ENCODE peak calls at places on chromosome 5, in nine cellular contexts. I is kidney epithelial cell, C is cardiac fibroblast, M is GM23338, R is vagina, W is lower leg skin, P is OCI-LY7, L is fibroblast of the aortic adventitia, G is right atrium auricular region. X is an unnamed sample.

GRCh38 chr5:61563401-61563800 is 231.3 kb downstream of the ZSWIM6 start:
- DNase-seq in I (no peak), C (no peak), M (no peak), R (no peak), W (no peak), P (no peak), L (peak), G (no peak), X (peak)

GRCh38 chr5:102627311-102627710 is 127.8 kb upstream of the PAM start:
- DNase-seq in I (peak), C (peak), M (no peak), R (no peak), W (no peak), P (no peak), L (peak), G (no peak), X (peak)

GRCh38 chr5:172941067-172941516 is 18.1 kb upstream of the RPL26L1 start:
- DNase-seq in I (no peak), C (peak), M (no peak), R (no peak), W (no peak), P (no peak), L (peak), G (no peak), X (no peak)

GRCh38 chr5:151570058-151570457 is 21.1 kb downstream of the FAT2 start:
- DNase-seq in I (peak), C (no peak), M (no peak), R (no peak), W (no peak), P (no peak), L (no peak), G (no peak), X (no peak)

GRCh38 chr5:98492258-98492657 is 281.2 kb upstream of the RGMB start:
- DNase-seq in I (no peak), C (peak), M (no peak), R (no peak), W (no peak), P (no peak), L (no peak), G (no peak), X (no peak)

GRCh38 chr5:118557103-118557805 is 431.1 kb downstream of the DTWD2 start:
- DNase-seq in I (no peak), C (no peak), M (no peak), R (no peak), W (no peak), P (no peak), L (no peak), G (no peak), X (peak)

GRCh38 chr5:133456933-133457402 is 155.4 kb downstream of the FSTL4 start:
- DNase-seq in I (no peak), C (no peak), M (no peak), R (no peak), W (peak), P (no peak), L (no peak), G (no peak), X (peak)

GRCh38 chr5:1387059-1387755 is 42.3 kb upstream of the CLPTM1L start:
- DNase-seq in I (no peak), C (no peak), M (no peak), R (no peak), W (no peak), P (no peak), L (no peak), G (no peak), X (no peak)

GRCh38 chr5:64838376-64838775 is 69.6 kb downstream of the CWC27 start:
- DNase-seq in I (no peak), C (peak), M (no peak), R (no peak), W (no peak), P (no peak), L (no peak), G (no peak), X (peak)

GRCh38 chr5:123515904-123516303 is 3.9 kb downstream of the CSNK1G3 start:
- DNase-seq in I (no peak), C (no peak), M (no peak), R (no peak), W (no peak), P (no peak), L (no peak), G (no peak), X (no peak)

GRCh38 chr5:16856531-16856930 is 79.6 kb downstream of the MYO10 start:
- DNase-seq in I (peak), C (peak), M (no peak), R (no peak), W (no peak), P (no peak), L (no peak), G (no peak), X (peak)

DNA sequence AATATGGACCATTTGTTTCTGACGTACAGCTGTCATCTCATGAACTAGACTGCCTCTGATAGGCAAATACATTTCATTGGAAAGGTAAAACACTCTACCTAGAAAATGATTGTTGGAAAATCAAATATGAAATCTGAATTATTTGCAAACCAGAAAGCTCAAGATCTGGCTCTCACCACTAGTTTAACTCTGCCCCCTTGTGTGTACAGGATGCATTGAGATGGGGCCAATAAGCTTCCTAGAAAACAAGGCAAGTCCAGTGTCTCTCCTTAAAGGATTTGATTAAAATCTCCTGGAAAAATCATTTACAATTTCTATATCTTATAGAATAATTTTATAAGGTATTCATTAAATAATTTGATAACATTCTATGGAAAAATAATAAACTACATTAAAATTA is 311.9 kb upstream of the ANKH start:
- DNase-seq in I (no peak), C (peak), M (peak), R (no peak), W (no peak), P (no peak), L (peak), G (no peak), X (peak)
- TF ChIP-seq CTCF in I (peak), C (peak), M (peak), R (no peak), W (no peak), P (no peak), L (peak), G (peak), X (peak)

GRCh38 chr5:40799248-40799647 is 1.1 kb upstream of the PRKAA1 start:
- DNase-seq in I (no peak), C (peak), M (no peak), R (no peak), W (no peak), P (no peak), L (peak), G (no peak), X (no peak)
- H3K4me3 ChIP-seq in I (peak), C (peak), M (peak), R (peak), W (no peak), P (peak), L (peak), G (no peak), X (peak)

GRCh38 chr5:132138260-132138659 is 64.7 kb downstream of the CSF2 start:
- DNase-seq in I (no peak), C (peak), M (no peak), R (no peak), W (no peak), P (no peak), L (peak), G (no peak), X (peak)

GRCh38 chr5:132132138-132132537 is 58.5 kb downstream of the CSF2 start:
- DNase-seq in I (no peak), C (peak), M (no peak), R (no peak), W (no peak), P (no peak), L (no peak), G (no peak), X (peak)

GRCh38 chr5:132130918-132131715 is 57.5 kb downstream of the CSF2 start:
- DNase-seq in I (no peak), C (no peak), M (no peak), R (no peak), W (no peak), P (no peak), L (no peak), G (no peak), X (no peak)

GRCh38 chr5:132136906-132137305 is 63.3 kb downstream of the CSF2 start:
- DNase-seq in I (no peak), C (peak), M (no peak), R (no peak), W (no peak), P (no peak), L (peak), G (no peak), X (peak)

GRCh38 chr5:132134384-132134783 is 60.8 kb downstream of the CSF2 start:
- DNase-seq in I (no peak), C (peak), M (peak), R (no peak), W (no peak), P (no peak), L (peak), G (no peak), X (peak)
- TF ChIP-seq CTCF in I (peak), C (peak), M (peak), R (no peak), W (no peak), P (peak), L (peak), G (no peak), X (peak)

GRCh38 chr5:135042595-135042994 is 8.6 kb upstream of the PITX1 start:
- DNase-seq in I (no peak), C (no peak), M (peak), R (no peak), W (no peak), P (no peak), L (no peak), G (no peak), X (no peak)

GRCh38 chr5:135046661-135047346 is 12.8 kb upstream of the PITX1 start:
- DNase-seq in I (no peak), C (no peak), M (no peak), R (no peak), W (no peak), P (no peak), L (no peak), G (no peak), X (no peak)

GRCh38 chr5:135047347-135047695 is 13.3 kb upstream of the PITX1 start:
- DNase-seq in I (no peak), C (no peak), M (no peak), R (no peak), W (no peak), P (no peak), L (no peak), G (no peak), X (no peak)

GRCh38 chr5:135048286-135048685 is 14.3 kb upstream of the PITX1 start:
- DNase-seq in I (no peak), C (no peak), M (peak), R (no peak), W (no peak), P (no peak), L (no peak), G (no peak), X (no peak)

DNA sequence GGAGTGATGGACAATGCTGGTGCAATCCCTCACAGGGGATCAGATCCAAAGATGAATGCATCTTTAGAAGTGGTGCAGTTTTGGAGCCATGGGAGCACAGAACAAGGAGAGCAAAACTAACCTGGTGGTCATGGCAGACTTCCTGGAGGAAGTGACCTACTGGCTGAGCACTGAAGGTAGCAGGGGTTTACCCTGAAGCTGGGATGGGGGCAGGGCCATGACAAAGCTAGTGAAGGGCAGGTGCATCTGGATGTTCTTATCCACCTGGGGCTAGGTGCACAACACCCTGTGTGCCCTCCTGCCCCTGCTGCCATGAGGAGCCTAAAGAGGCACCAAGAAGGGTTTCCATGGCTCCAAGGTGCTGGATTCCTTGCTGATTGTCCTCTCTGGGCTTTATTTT is 11.5 kb upstream of the PITX1 start:
- DNase-seq in I (no peak), C (no peak), M (no peak), R (no peak), W (no peak), P (peak), L (no peak), G (no peak), X (no peak)
- H3K4me3 ChIP-seq in I (no peak), C (no peak), M (no peak), R (no peak), W (no peak), P (peak), L (no peak), G (no peak), X (no peak)

DNA sequence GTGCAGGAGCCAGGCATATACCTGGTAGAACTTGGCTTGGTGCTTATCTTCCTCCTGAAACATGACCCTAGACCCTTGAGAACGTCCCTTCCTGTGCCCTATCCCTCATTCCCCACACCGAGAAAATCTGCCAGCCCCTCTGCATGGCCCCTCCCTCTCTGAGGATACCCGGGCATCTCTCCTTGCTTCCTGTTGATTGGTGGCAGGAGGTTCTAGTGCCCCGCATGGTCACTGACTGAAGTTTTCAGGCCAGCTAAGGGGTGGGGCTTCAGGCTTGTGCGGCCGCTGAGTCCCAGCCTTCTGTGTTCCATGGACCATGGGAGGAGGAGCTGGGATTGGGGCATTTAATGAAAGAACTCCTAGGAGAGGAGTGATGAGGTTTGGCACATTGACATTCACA is 22.8 kb downstream of the IGIP start:
- DNase-seq in I (no peak), C (peak), M (peak), R (no peak), W (no peak), P (no peak), L (no peak), G (peak), X (no peak)
- TF ChIP-seq CTCF in I (no peak), C (peak), M (no peak), R (no peak), W (no peak), P (no peak), L (peak), G (no peak), X (no peak)

GRCh38 chr5:149646564-149646963 is 65.3 kb downstream of the ARHGEF37 start:
- DNase-seq in I (no peak), C (no peak), M (no peak), R (no peak), W (no peak), P (peak), L (no peak), G (no peak), X (peak)

GRCh38 chr5:149645236-149645635 is 63.9 kb downstream of the ARHGEF37 start:
- DNase-seq in I (no peak), C (no peak), M (no peak), R (no peak), W (no peak), P (peak), L (no peak), G (no peak), X (no peak)

GRCh38 chr5:149643781-149644180 is 62.5 kb downstream of the ARHGEF37 start:
- DNase-seq in I (no peak), C (no peak), M (no peak), R (no peak), W (no peak), P (no peak), L (no peak), G (no peak), X (no peak)

GRCh38 chr5:149645725-149646124 is 64.4 kb downstream of the ARHGEF37 start:
- DNase-seq in I (no peak), C (no peak), M (no peak), R (no peak), W (no peak), P (peak), L (no peak), G (no peak), X (no peak)

DNA sequence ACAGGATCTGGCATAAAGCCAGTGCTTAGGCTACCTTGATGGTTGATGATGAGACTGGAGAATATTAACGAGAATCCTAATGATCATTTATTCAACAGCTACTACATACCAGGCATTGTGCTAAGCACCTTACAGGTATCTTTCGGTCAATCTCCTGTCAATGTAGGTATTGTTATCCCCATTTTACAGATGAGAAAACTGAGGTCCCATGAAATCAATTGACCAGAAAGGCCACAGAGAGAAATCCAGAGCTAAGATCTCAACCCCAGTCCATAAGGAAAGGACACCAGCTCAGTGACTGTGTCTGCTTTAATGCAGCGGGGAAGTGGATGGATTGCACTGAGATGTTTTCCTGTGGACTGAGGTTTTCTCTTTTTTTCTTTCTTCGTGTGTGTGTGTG is 63.3 kb downstream of the ARHGEF37 start:
- DNase-seq in I (no peak), C (no peak), M (no peak), R (no peak), W (no peak), P (no peak), L (no peak), G (no peak), X (no peak)
- H3K4me3 ChIP-seq in I (no peak), C (no peak), M (no peak), R (no peak), W (no peak), P (no peak), L (no peak), G (no peak), X (no peak)

GRCh38 chr5:168315991-168316578 is 24.6 kb downstream of the WWC1 start:
- DNase-seq in I (no peak), C (no peak), M (no peak), R (no peak), W (no peak), P (no peak), L (no peak), G (no peak), X (no peak)
- TF ChIP-seq CTCF in I (no peak), C (no peak), M (no peak), R (no peak), W (no peak), P (no peak), L (no peak), G (no peak), X (no peak)

GRCh38 chr5:154767537-154767936 is 12.4 kb downstream of the LARP1 start:
- DNase-seq in I (no peak), C (no peak), M (no peak), R (no peak), W (no peak), P (no peak), L (no peak), G (no peak), X (no peak)
- H3K4me3 ChIP-seq in I (no peak), C (no peak), M (no peak), R (no peak), W (no peak), P (no peak), L (no peak), G (no peak), X (no peak)

DNA sequence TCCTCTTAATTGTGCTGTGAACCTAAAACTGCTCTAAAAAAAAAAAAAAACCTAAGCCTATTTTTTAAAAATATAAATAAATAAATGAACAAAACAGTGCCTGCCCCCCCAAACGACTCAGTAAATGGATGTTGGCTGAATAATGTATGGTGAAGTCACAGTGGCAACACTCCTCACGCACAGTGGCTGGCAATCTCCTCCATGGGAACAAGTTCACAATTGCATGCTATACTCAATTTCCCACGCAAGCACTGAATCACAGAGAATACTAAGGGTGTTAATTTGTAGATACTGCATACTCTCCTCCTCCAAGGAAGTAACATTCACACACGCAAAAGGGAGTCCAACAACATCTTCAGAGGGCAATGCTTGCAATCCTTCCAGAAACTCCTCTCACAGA is 47.5 kb downstream of the SERINC5 start:
- DNase-seq in I (no peak), C (no peak), M (no peak), R (no peak), W (no peak), P (no peak), L (no peak), G (no peak), X (no peak)
- TF ChIP-seq CTCF in I (no peak), C (no peak), M (no peak), R (no peak), W (no peak), P (no peak), L (no peak), G (no peak), X (no peak)